ENCODE peak calls at places on chromosomes 11 and 22, in nine cellular contexts. One of them, this sample, is unnamed.

GRCh38 chr11:120932305-120932905 is 91.5 kb upstream of the TBCEL start:
- DNase-seq in omental fat pad: no peak
- DNase-seq in MV-4-11: no peak
- DNase-seq in activated gamma-delta T cell treated with Interleukin-2 at 50 U/mL for 16 hours: no peak
- DNase-seq in hepatic stellate cell: no peak
- DNase-seq in stimulated activated CD4-positive, alpha-beta T cell treated with anti-CD3 and anti-CD28 coated beads, Interleukin-4, amount 100 ng/mL, for 48 hours: no peak
- DNase-seq in T follicular helper cell: no peak
- DNase-seq in nephron progenitor cell: no peak
- DNase-seq in fibroblast of lung: no peak
- DNase-seq in this sample: no peak

GRCh38 chr11:78708388-78708787 is 133.7 kb upstream of the NARS2 start:
- DNase-seq in omental fat pad: no peak
- DNase-seq in MV-4-11: no peak
- DNase-seq in activated gamma-delta T cell treated with Interleukin-2 at 50 U/mL for 16 hours: no peak
- DNase-seq in hepatic stellate cell: peak; percentile 44
- DNase-seq in stimulated activated CD4-positive, alpha-beta T cell treated with anti-CD3 and anti-CD28 coated beads, Interleukin-4, amount 100 ng/mL, for 48 hours: no peak
- DNase-seq in T follicular helper cell: no peak
- DNase-seq in nephron progenitor cell: no peak
- DNase-seq in fibroblast of lung: peak; percentile 23
- DNase-seq in this sample: no peak

GRCh38 chr22:37498289-37498909 is 12.2 kb upstream of the MFNG start:
- DNase-seq in omental fat pad: no peak
- DNase-seq in MV-4-11: no peak
- DNase-seq in activated gamma-delta T cell treated with Interleukin-2 at 50 U/mL for 16 hours: peak; percentile 68
- DNase-seq in hepatic stellate cell: no peak
- DNase-seq in stimulated activated CD4-positive, alpha-beta T cell treated with anti-CD3 and anti-CD28 coated beads, Interleukin-4, amount 100 ng/mL, for 48 hours: peak; percentile 55
- DNase-seq in T follicular helper cell: peak; percentile 61
- DNase-seq in nephron progenitor cell: peak; percentile 75
- DNase-seq in fibroblast of lung: no peak
- DNase-seq in this sample: peak; percentile 63

GRCh38 chr22:45240137-45240809 is 421 bp downstream of the KIAA0930 start:
- DNase-seq in omental fat pad: no peak
- DNase-seq in MV-4-11: no peak
- DNase-seq in activated gamma-delta T cell treated with Interleukin-2 at 50 U/mL for 16 hours: peak; percentile 26
- DNase-seq in hepatic stellate cell: peak; percentile 65
- DNase-seq in stimulated activated CD4-positive, alpha-beta T cell treated with anti-CD3 and anti-CD28 coated beads, Interleukin-4, amount 100 ng/mL, for 48 hours: peak; percentile 28
- DNase-seq in T follicular helper cell: peak; percentile 14
- DNase-seq in nephron progenitor cell: peak; percentile 37
- DNase-seq in fibroblast of lung: peak; percentile 35
- DNase-seq in this sample: no peak

GRCh38 chr11:10693509-10694071 is at the start of gene IRAG1:
- DNase-seq in omental fat pad: no peak
- DNase-seq in MV-4-11: no peak
- DNase-seq in activated gamma-delta T cell treated with Interleukin-2 at 50 U/mL for 16 hours: no peak
- DNase-seq in hepatic stellate cell: peak; percentile 75
- DNase-seq in stimulated activated CD4-positive, alpha-beta T cell treated with anti-CD3 and anti-CD28 coated beads, Interleukin-4, amount 100 ng/mL, for 48 hours: no peak
- DNase-seq in T follicular helper cell: no peak
- DNase-seq in nephron progenitor cell: peak; percentile 38
- DNase-seq in fibroblast of lung: peak; percentile 72
- DNase-seq in this sample: no peak

GRCh38 chr22:44392446-44392921 is 79.7 kb upstream of the SHISAL1 start:
- DNase-seq in omental fat pad: peak; percentile 10
- DNase-seq in MV-4-11: no peak
- DNase-seq in activated gamma-delta T cell treated with Interleukin-2 at 50 U/mL for 16 hours: no peak
- DNase-seq in hepatic stellate cell: no peak
- DNase-seq in stimulated activated CD4-positive, alpha-beta T cell treated with anti-CD3 and anti-CD28 coated beads, Interleukin-4, amount 100 ng/mL, for 48 hours: no peak
- DNase-seq in T follicular helper cell: no peak
- DNase-seq in nephron progenitor cell: no peak
- DNase-seq in fibroblast of lung: peak; percentile 40
- DNase-seq in this sample: no peak

GRCh38 chr11:114124601-114125144 is 65.2 kb downstream of the ZBTB16 start:
- DNase-seq in omental fat pad: no peak
- DNase-seq in MV-4-11: no peak
- DNase-seq in activated gamma-delta T cell treated with Interleukin-2 at 50 U/mL for 16 hours: no peak
- DNase-seq in hepatic stellate cell: no peak
- DNase-seq in stimulated activated CD4-positive, alpha-beta T cell treated with anti-CD3 and anti-CD28 coated beads, Interleukin-4, amount 100 ng/mL, for 48 hours: no peak
- DNase-seq in T follicular helper cell: no peak
- DNase-seq in nephron progenitor cell: no peak
- DNase-seq in fibroblast of lung: no peak
- DNase-seq in this sample: no peak

GRCh38 chr11:72352859-72353551 is 81.3 kb downstream of the CLPB start:
- DNase-seq in omental fat pad: no peak
- DNase-seq in MV-4-11: peak; percentile 46
- DNase-seq in activated gamma-delta T cell treated with Interleukin-2 at 50 U/mL for 16 hours: no peak
- DNase-seq in hepatic stellate cell: peak; percentile 46
- DNase-seq in stimulated activated CD4-positive, alpha-beta T cell treated with anti-CD3 and anti-CD28 coated beads, Interleukin-4, amount 100 ng/mL, for 48 hours: peak; percentile 10
- DNase-seq in T follicular helper cell: no peak
- DNase-seq in nephron progenitor cell: peak; percentile 28
- DNase-seq in fibroblast of lung: peak; percentile 69
- DNase-seq in this sample: no peak

GRCh38 chr22:27648074-27648473 is 153.5 kb downstream of the MN1 start:
- DNase-seq in omental fat pad: no peak
- DNase-seq in MV-4-11: no peak
- DNase-seq in activated gamma-delta T cell treated with Interleukin-2 at 50 U/mL for 16 hours: no peak
- DNase-seq in hepatic stellate cell: no peak
- DNase-seq in stimulated activated CD4-positive, alpha-beta T cell treated with anti-CD3 and anti-CD28 coated beads, Interleukin-4, amount 100 ng/mL, for 48 hours: no peak
- DNase-seq in T follicular helper cell: no peak
- DNase-seq in nephron progenitor cell: no peak
- DNase-seq in fibroblast of lung: no peak
- DNase-seq in this sample: no peak

GRCh38 chr22:42653992-42654391 is 4.8 kb upstream of the CYB5R3 start:
- DNase-seq in omental fat pad: no peak
- DNase-seq in MV-4-11: no peak
- DNase-seq in activated gamma-delta T cell treated with Interleukin-2 at 50 U/mL for 16 hours: no peak
- DNase-seq in hepatic stellate cell: no peak
- DNase-seq in stimulated activated CD4-positive, alpha-beta T cell treated with anti-CD3 and anti-CD28 coated beads, Interleukin-4, amount 100 ng/mL, for 48 hours: no peak
- DNase-seq in T follicular helper cell: no peak
- DNase-seq in nephron progenitor cell: no peak
- DNase-seq in fibroblast of lung: no peak
- DNase-seq in this sample: no peak

GRCh38 chr22:27292542-27293298 is 508.8 kb downstream of the MN1 start:
- DNase-seq in omental fat pad: no peak
- DNase-seq in MV-4-11: no peak
- DNase-seq in activated gamma-delta T cell treated with Interleukin-2 at 50 U/mL for 16 hours: no peak
- DNase-seq in hepatic stellate cell: no peak
- DNase-seq in stimulated activated CD4-positive, alpha-beta T cell treated with anti-CD3 and anti-CD28 coated beads, Interleukin-4, amount 100 ng/mL, for 48 hours: no peak
- DNase-seq in T follicular helper cell: no peak
- DNase-seq in nephron progenitor cell: no peak
- DNase-seq in fibroblast of lung: no peak
- DNase-seq in this sample: no peak

GRCh38 chr11:15967966-15968365 is 388.4 kb downstream of the SOX6 start:
- DNase-seq in omental fat pad: no peak
- DNase-seq in MV-4-11: peak; percentile 36
- DNase-seq in activated gamma-delta T cell treated with Interleukin-2 at 50 U/mL for 16 hours: no peak
- DNase-seq in hepatic stellate cell: no peak
- DNase-seq in stimulated activated CD4-positive, alpha-beta T cell treated with anti-CD3 and anti-CD28 coated beads, Interleukin-4, amount 100 ng/mL, for 48 hours: no peak
- DNase-seq in T follicular helper cell: no peak
- DNase-seq in nephron progenitor cell: no peak
- DNase-seq in fibroblast of lung: peak; percentile 58
- DNase-seq in this sample: no peak

GRCh38 chr22:28146401-28147304 is 227.6 kb upstream of the PITPNB start:
- DNase-seq in omental fat pad: no peak
- DNase-seq in MV-4-11: no peak
- DNase-seq in activated gamma-delta T cell treated with Interleukin-2 at 50 U/mL for 16 hours: no peak
- DNase-seq in hepatic stellate cell: no peak
- DNase-seq in stimulated activated CD4-positive, alpha-beta T cell treated with anti-CD3 and anti-CD28 coated beads, Interleukin-4, amount 100 ng/mL, for 48 hours: no peak
- DNase-seq in T follicular helper cell: no peak
- DNase-seq in nephron progenitor cell: no peak
- DNase-seq in fibroblast of lung: peak; percentile 64
- DNase-seq in this sample: no peak

GRCh38 chr11:7672960-7673723 is at the start of gene CYB5R2:
- DNase-seq in omental fat pad: peak; percentile 44
- DNase-seq in MV-4-11: no peak
- DNase-seq in activated gamma-delta T cell treated with Interleukin-2 at 50 U/mL for 16 hours: no peak
- DNase-seq in hepatic stellate cell: peak; percentile 77
- DNase-seq in stimulated activated CD4-positive, alpha-beta T cell treated with anti-CD3 and anti-CD28 coated beads, Interleukin-4, amount 100 ng/mL, for 48 hours: no peak
- DNase-seq in T follicular helper cell: no peak
- DNase-seq in nephron progenitor cell: peak; percentile 80
- DNase-seq in fibroblast of lung: peak; percentile 16
- DNase-seq in this sample: no peak

GRCh38 chr11:76629853-76630599 is 40.5 kb downstream of the LRRC32 start:
- DNase-seq in omental fat pad: no peak
- DNase-seq in MV-4-11: peak; percentile 90
- DNase-seq in activated gamma-delta T cell treated with Interleukin-2 at 50 U/mL for 16 hours: no peak
- DNase-seq in hepatic stellate cell: peak; percentile 68
- DNase-seq in stimulated activated CD4-positive, alpha-beta T cell treated with anti-CD3 and anti-CD28 coated beads, Interleukin-4, amount 100 ng/mL, for 48 hours: no peak
- DNase-seq in T follicular helper cell: no peak
- DNase-seq in nephron progenitor cell: no peak
- DNase-seq in fibroblast of lung: no peak
- DNase-seq in this sample: no peak

GRCh38 chr11:24754406-24754805 is 257.6 kb downstream of the LUZP2 start:
- DNase-seq in omental fat pad: no peak
- DNase-seq in MV-4-11: no peak
- DNase-seq in activated gamma-delta T cell treated with Interleukin-2 at 50 U/mL for 16 hours: no peak
- DNase-seq in hepatic stellate cell: no peak
- DNase-seq in stimulated activated CD4-positive, alpha-beta T cell treated with anti-CD3 and anti-CD28 coated beads, Interleukin-4, amount 100 ng/mL, for 48 hours: no peak
- DNase-seq in T follicular helper cell: no peak
- DNase-seq in nephron progenitor cell: no peak
- DNase-seq in fibroblast of lung: peak; percentile 42
- DNase-seq in this sample: no peak

GRCh38 chr11:110076388-110076965 is 16.7 kb upstream of the ZC3H12C start:
- DNase-seq in omental fat pad: no peak
- DNase-seq in MV-4-11: peak; percentile 36
- DNase-seq in activated gamma-delta T cell treated with Interleukin-2 at 50 U/mL for 16 hours: no peak
- DNase-seq in hepatic stellate cell: no peak
- DNase-seq in stimulated activated CD4-positive, alpha-beta T cell treated with anti-CD3 and anti-CD28 coated beads, Interleukin-4, amount 100 ng/mL, for 48 hours: no peak
- DNase-seq in T follicular helper cell: no peak
- DNase-seq in nephron progenitor cell: peak; percentile 11
- DNase-seq in fibroblast of lung: no peak
- DNase-seq in this sample: no peak

GRCh38 chr11:92697461-92698314 is 271.8 kb upstream of the MTNR1B start:
- DNase-seq in omental fat pad: no peak
- DNase-seq in MV-4-11: peak; percentile 63
- DNase-seq in activated gamma-delta T cell treated with Interleukin-2 at 50 U/mL for 16 hours: no peak
- DNase-seq in hepatic stellate cell: no peak
- DNase-seq in stimulated activated CD4-positive, alpha-beta T cell treated with anti-CD3 and anti-CD28 coated beads, Interleukin-4, amount 100 ng/mL, for 48 hours: no peak
- DNase-seq in T follicular helper cell: no peak
- DNase-seq in nephron progenitor cell: no peak
- DNase-seq in fibroblast of lung: no peak
- DNase-seq in this sample: no peak

GRCh38 chr11:132405728-132406127 is 1035.3 kb downstream of the NTM start:
- DNase-seq in omental fat pad: no peak
- DNase-seq in MV-4-11: no peak
- DNase-seq in activated gamma-delta T cell treated with Interleukin-2 at 50 U/mL for 16 hours: no peak
- DNase-seq in hepatic stellate cell: no peak
- DNase-seq in stimulated activated CD4-positive, alpha-beta T cell treated with anti-CD3 and anti-CD28 coated beads, Interleukin-4, amount 100 ng/mL, for 48 hours: no peak
- DNase-seq in T follicular helper cell: no peak
- DNase-seq in nephron progenitor cell: no peak
- DNase-seq in fibroblast of lung: peak; percentile 12
- DNase-seq in this sample: no peak

GRCh38 chr11:70727899-70728620 is 329.7 kb downstream of the CTTN start:
- DNase-seq in omental fat pad: no peak
- DNase-seq in MV-4-11: no peak
- DNase-seq in activated gamma-delta T cell treated with Interleukin-2 at 50 U/mL for 16 hours: no peak
- DNase-seq in hepatic stellate cell: no peak
- DNase-seq in stimulated activated CD4-positive, alpha-beta T cell treated with anti-CD3 and anti-CD28 coated beads, Interleukin-4, amount 100 ng/mL, for 48 hours: no peak
- DNase-seq in T follicular helper cell: no peak
- DNase-seq in nephron progenitor cell: no peak
- DNase-seq in fibroblast of lung: no peak
- DNase-seq in this sample: no peak

GRCh38 chr22:26398741-26399153 is 30.3 kb upstream of the ASPHD2 start:
- DNase-seq in omental fat pad: no peak
- DNase-seq in MV-4-11: peak; percentile 74
- DNase-seq in activated gamma-delta T cell treated with Interleukin-2 at 50 U/mL for 16 hours: peak; percentile 37
- DNase-seq in hepatic stellate cell: peak; percentile 71
- DNase-seq in stimulated activated CD4-positive, alpha-beta T cell treated with anti-CD3 and anti-CD28 coated beads, Interleukin-4, amount 100 ng/mL, for 48 hours: peak; percentile 42
- DNase-seq in T follicular helper cell: peak; percentile 30
- DNase-seq in nephron progenitor cell: peak; percentile 40
- DNase-seq in fibroblast of lung: peak; percentile 77
- DNase-seq in this sample: peak; percentile 19

GRCh38 chr11:108906329-108906728 is 241.5 kb downstream of the DDX10 start:
- DNase-seq in omental fat pad: no peak
- DNase-seq in MV-4-11: no peak
- DNase-seq in activated gamma-delta T cell treated with Interleukin-2 at 50 U/mL for 16 hours: no peak
- DNase-seq in hepatic stellate cell: no peak
- DNase-seq in stimulated activated CD4-positive, alpha-beta T cell treated with anti-CD3 and anti-CD28 coated beads, Interleukin-4, amount 100 ng/mL, for 48 hours: no peak
- DNase-seq in T follicular helper cell: no peak
- DNase-seq in nephron progenitor cell: no peak
- DNase-seq in fibroblast of lung: peak; percentile 70
- DNase-seq in this sample: no peak

GRCh38 chr11:35893796-35894475 is 49.9 kb upstream of the LDLRAD3 start:
- DNase-seq in omental fat pad: no peak
- DNase-seq in MV-4-11: no peak
- DNase-seq in activated gamma-delta T cell treated with Interleukin-2 at 50 U/mL for 16 hours: no peak
- DNase-seq in hepatic stellate cell: no peak
- DNase-seq in stimulated activated CD4-positive, alpha-beta T cell treated with anti-CD3 and anti-CD28 coated beads, Interleukin-4, amount 100 ng/mL, for 48 hours: no peak
- DNase-seq in T follicular helper cell: no peak
- DNase-seq in nephron progenitor cell: no peak
- DNase-seq in fibroblast of lung: peak; percentile 29
- DNase-seq in this sample: no peak

GRCh38 chr22:26436903-26437515 is 7.9 kb downstream of the ASPHD2 start:
- DNase-seq in omental fat pad: no peak
- DNase-seq in MV-4-11: no peak
- DNase-seq in activated gamma-delta T cell treated with Interleukin-2 at 50 U/mL for 16 hours: no peak
- DNase-seq in hepatic stellate cell: no peak
- DNase-seq in stimulated activated CD4-positive, alpha-beta T cell treated with anti-CD3 and anti-CD28 coated beads, Interleukin-4, amount 100 ng/mL, for 48 hours: no peak
- DNase-seq in T follicular helper cell: no peak
- DNase-seq in nephron progenitor cell: no peak
- DNase-seq in fibroblast of lung: no peak
- DNase-seq in this sample: no peak

GRCh38 chr11:10655931-10656576 is 37.5 kb downstream of the IRAG1 start:
- DNase-seq in omental fat pad: no peak
- DNase-seq in MV-4-11: peak; percentile 38
- DNase-seq in activated gamma-delta T cell treated with Interleukin-2 at 50 U/mL for 16 hours: no peak
- DNase-seq in hepatic stellate cell: no peak
- DNase-seq in stimulated activated CD4-positive, alpha-beta T cell treated with anti-CD3 and anti-CD28 coated beads, Interleukin-4, amount 100 ng/mL, for 48 hours: no peak
- DNase-seq in T follicular helper cell: no peak
- DNase-seq in nephron progenitor cell: no peak
- DNase-seq in fibroblast of lung: peak; percentile 39
- DNase-seq in this sample: no peak

GRCh38 chr11:99693941-99694492 is 673.3 kb downstream of the CNTN5 start:
- DNase-seq in omental fat pad: no peak
- DNase-seq in MV-4-11: no peak
- DNase-seq in activated gamma-delta T cell treated with Interleukin-2 at 50 U/mL for 16 hours: no peak
- DNase-seq in hepatic stellate cell: peak; percentile 17
- DNase-seq in stimulated activated CD4-positive, alpha-beta T cell treated with anti-CD3 and anti-CD28 coated beads, Interleukin-4, amount 100 ng/mL, for 48 hours: no peak
- DNase-seq in T follicular helper cell: no peak
- DNase-seq in nephron progenitor cell: no peak
- DNase-seq in fibroblast of lung: peak; percentile 85
- DNase-seq in this sample: no peak

GRCh38 chr11:16591157-16591556 is 147.3 kb upstream of the C11orf58 start:
- DNase-seq in omental fat pad: no peak
- DNase-seq in MV-4-11: no peak
- DNase-seq in activated gamma-delta T cell treated with Interleukin-2 at 50 U/mL for 16 hours: no peak
- DNase-seq in hepatic stellate cell: no peak
- DNase-seq in stimulated activated CD4-positive, alpha-beta T cell treated with anti-CD3 and anti-CD28 coated beads, Interleukin-4, amount 100 ng/mL, for 48 hours: no peak
- DNase-seq in T follicular helper cell: no peak
- DNase-seq in nephron progenitor cell: no peak
- DNase-seq in fibroblast of lung: no peak
- DNase-seq in this sample: no peak

This sample was measured in T-helper 9 cell.